ENCODE peak calls at places on chromosome 13, in four cellular contexts. One of them, this sample, is unnamed.
A peak's percentile ranks its signal among the peaks of the same experiment; 100 is the strongest.

GRCh38 chr13:95601906-95602305 is 42.6 kb downstream of the DZIP1 start:
- DNase-seq in H1: no peak
- DNase-seq in mesendoderm: no peak
- DNase-seq in IMR-90: no peak
- DNase-seq in this sample: no peak

GRCh38 chr13:106709509-106709908 is 141.6 kb upstream of the ARGLU1 start:
- DNase-seq in mesendoderm: no peak
- DNase-seq in IMR-90: no peak
- DNase-seq in H1: no peak
- DNase-seq in this sample: no peak

GRCh38 chr13:95530178-95530577 is 22.3 kb upstream of the CLDN10 start:
- DNase-seq in H1: no peak
- DNase-seq in IMR-90: peak; percentile 5
- DNase-seq in mesendoderm: no peak
- DNase-seq in this sample: no peak

GRCh38 chr13:34038326-34039068 is 220.5 kb downstream of the RFC3 start:
- DNase-seq in mesendoderm: no peak
- DNase-seq in H1: no peak
- DNase-seq in IMR-90: no peak
- DNase-seq in this sample: no peak

GRCh38 chr13:43663474-43664090 is 123.2 kb downstream of the ENOX1 start:
- DNase-seq in H1: no peak
- DNase-seq in mesendoderm: no peak
- DNase-seq in IMR-90: peak; percentile 73
- DNase-seq in this sample: no peak

GRCh38 chr13:79995334-79995733 is 345.6 kb downstream of the SPRY2 start:
- DNase-seq in IMR-90: peak; percentile 85
- DNase-seq in mesendoderm: peak; percentile 92
- DNase-seq in H1: no peak
- DNase-seq in this sample: no peak

GRCh38 chr13:113245858-113246791 is 36.7 kb downstream of the CUL4A start:
- DNase-seq in IMR-90: peak; percentile 13
- DNase-seq in mesendoderm: peak; percentile 11
- DNase-seq in H1: no peak
- DNase-seq in this sample: no peak

GRCh38 chr13:65600702-65601101 is 1629.4 kb downstream of the PCDH9 start:
- DNase-seq in IMR-90: peak; percentile 78
- DNase-seq in H1: no peak
- DNase-seq in mesendoderm: no peak
- DNase-seq in this sample: no peak

GRCh38 chr13:98478134-98479129 is 98.5 kb downstream of the STK24 start:
- DNase-seq in H1: no peak
- DNase-seq in IMR-90: peak; percentile 36
- DNase-seq in mesendoderm: peak; percentile 88
- DNase-seq in this sample: peak; percentile 52

GRCh38 chr13:29292045-29292444 is 303.4 kb downstream of the SLC7A1 start:
- DNase-seq in mesendoderm: peak; percentile 82
- DNase-seq in H1: no peak
- DNase-seq in IMR-90: no peak
- DNase-seq in this sample: no peak

GRCh38 chr13:30808600-30808999 is 73.3 kb downstream of the ALOX5AP start:
- DNase-seq in IMR-90: no peak
- DNase-seq in H1: no peak
- DNase-seq in mesendoderm: no peak
- DNase-seq in this sample: no peak

GRCh38 chr13:110455941-110456340 is 105.6 kb downstream of the RAB20 start:
- DNase-seq in IMR-90: peak; percentile 61
- DNase-seq in H1: peak; percentile 84
- DNase-seq in mesendoderm: peak; percentile 99
- DNase-seq in this sample: peak; percentile 95

GRCh38 chr13:110454227-110454859 is 107.2 kb downstream of the RAB20 start:
- DNase-seq in mesendoderm: no peak
- DNase-seq in IMR-90: no peak
- DNase-seq in H1: no peak
- DNase-seq in this sample: no peak

GRCh38 chr13:110456550-110456949 is 105.0 kb downstream of the RAB20 start:
- DNase-seq in H1: no peak
- DNase-seq in mesendoderm: no peak
- DNase-seq in IMR-90: no peak
- DNase-seq in this sample: no peak

GRCh38 chr13:110454956-110455355 is 106.6 kb downstream of the RAB20 start:
- DNase-seq in H1: no peak
- DNase-seq in mesendoderm: no peak
- DNase-seq in IMR-90: no peak
- DNase-seq in this sample: no peak

DNA sequence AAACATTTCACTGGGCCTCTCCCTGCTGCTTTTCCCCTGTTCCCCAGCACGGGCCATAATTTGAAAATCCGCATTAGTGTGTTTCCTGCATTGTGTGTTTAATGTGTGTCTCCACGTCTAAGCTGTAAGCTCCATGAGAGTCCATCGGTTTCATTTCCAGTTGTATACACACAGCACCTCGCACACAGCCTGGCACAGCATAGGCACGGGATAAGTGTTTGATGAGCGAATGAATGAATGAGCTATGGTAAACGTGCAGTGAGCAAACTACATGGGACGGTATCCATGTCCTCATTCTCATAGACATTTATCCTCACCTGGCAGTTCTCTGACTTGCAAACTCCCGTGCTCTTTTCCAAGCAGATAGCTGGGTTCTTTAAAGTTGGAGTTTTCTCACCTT is 106.1 kb downstream of the RAB20 start:
- DNase-seq in IMR-90: no peak
- DNase-seq in mesendoderm: no peak
- DNase-seq in H1: no peak
- DNase-seq in this sample: no peak
- H3K56ac ChIP-seq in IMR-90: no peak overlapping the region
- H3K56ac ChIP-seq in mesendoderm: no peak overlapping the region
- H3K56ac ChIP-seq in H1: no peak overlapping the region
- H3K56ac ChIP-seq in this sample: no peak overlapping the region

DNA sequence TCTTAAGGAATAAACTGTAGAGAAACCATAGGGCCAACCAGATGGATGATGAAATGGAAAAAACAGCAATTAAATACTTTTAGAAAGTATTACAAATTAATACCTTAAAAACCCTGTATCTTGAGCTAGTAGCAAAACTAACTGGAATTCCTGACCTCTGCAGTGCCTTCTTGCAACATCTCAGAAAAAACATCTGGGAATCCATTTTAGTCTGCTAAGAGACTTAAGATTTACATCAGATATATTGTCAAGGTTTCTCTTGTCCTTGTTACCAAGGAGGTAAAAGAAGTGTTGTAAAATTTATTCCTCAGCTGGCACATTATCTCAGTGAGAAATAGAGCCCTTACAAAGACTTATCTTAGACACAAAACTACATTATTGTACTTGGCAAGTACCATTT is 18.5 kb downstream of the KCNRG start:
- DNase-seq in H1: no peak
- DNase-seq in IMR-90: peak; percentile 61
- DNase-seq in mesendoderm: no peak
- DNase-seq in this sample: no peak
- H3K56ac ChIP-seq in H1: no peak overlapping the region
- H3K56ac ChIP-seq in IMR-90: no peak overlapping the region
- H3K56ac ChIP-seq in mesendoderm: no peak overlapping the region
- H3K56ac ChIP-seq in this sample: no peak overlapping the region

DNA sequence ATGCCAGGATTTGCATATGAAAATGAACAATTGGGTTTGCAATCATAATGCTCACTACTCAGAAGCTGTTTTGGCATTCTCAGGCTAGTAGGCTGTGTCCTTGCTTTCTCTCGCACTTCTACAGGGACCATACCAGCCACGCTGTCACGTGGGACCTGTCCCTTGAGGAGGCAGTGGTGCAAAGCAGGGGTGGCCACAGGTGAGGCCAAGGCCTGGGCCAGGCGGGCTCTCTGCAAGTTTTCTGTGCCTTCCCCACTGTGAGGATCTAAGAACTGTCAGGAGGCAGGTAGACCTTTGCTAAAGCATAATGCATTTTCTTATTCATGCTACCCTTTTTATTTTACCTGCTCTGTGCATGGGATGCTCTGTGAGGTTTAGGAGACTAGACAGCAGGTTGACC is 89.4 kb upstream of the IRS2 start:
- DNase-seq in H1: no peak
- DNase-seq in IMR-90: no peak
- DNase-seq in mesendoderm: no peak
- DNase-seq in this sample: no peak
- H3K56ac ChIP-seq in H1: no peak overlapping the region
- H3K56ac ChIP-seq in IMR-90: no peak overlapping the region
- H3K56ac ChIP-seq in mesendoderm: no peak overlapping the region
- H3K56ac ChIP-seq in this sample: no peak overlapping the region

GRCh38 chr13:50320297-50320862 is 305.1 kb downstream of the KCNRG start:
- DNase-seq in IMR-90: peak; percentile 54
- DNase-seq in H1: no peak
- DNase-seq in mesendoderm: no peak
- DNase-seq in this sample: no peak

GRCh38 chr13:50322006-50322405 is 306.8 kb downstream of the KCNRG start:
- DNase-seq in H1: no peak
- DNase-seq in mesendoderm: no peak
- DNase-seq in IMR-90: no peak
- DNase-seq in this sample: no peak

GRCh38 chr13:50323440-50324070 is 308.3 kb downstream of the KCNRG start:
- DNase-seq in IMR-90: peak; percentile 96
- DNase-seq in H1: no peak
- DNase-seq in mesendoderm: no peak
- DNase-seq in this sample: no peak

GRCh38 chr13:50319603-50320296 is 304.5 kb downstream of the KCNRG start:
- DNase-seq in H1: no peak
- DNase-seq in mesendoderm: no peak
- DNase-seq in IMR-90: peak; percentile 29
- DNase-seq in this sample: no peak

GRCh38 chr13:50318887-50319286 is 303.6 kb downstream of the KCNRG start:
- DNase-seq in H1: no peak
- DNase-seq in IMR-90: no peak
- DNase-seq in mesendoderm: peak; percentile 48
- DNase-seq in this sample: no peak
- H3K56ac ChIP-seq in H1: no peak overlapping the region
- H3K56ac ChIP-seq in IMR-90: no peak overlapping the region
- H3K56ac ChIP-seq in mesendoderm: no peak overlapping the region
- H3K56ac ChIP-seq in this sample: no peak overlapping the region

DNA sequence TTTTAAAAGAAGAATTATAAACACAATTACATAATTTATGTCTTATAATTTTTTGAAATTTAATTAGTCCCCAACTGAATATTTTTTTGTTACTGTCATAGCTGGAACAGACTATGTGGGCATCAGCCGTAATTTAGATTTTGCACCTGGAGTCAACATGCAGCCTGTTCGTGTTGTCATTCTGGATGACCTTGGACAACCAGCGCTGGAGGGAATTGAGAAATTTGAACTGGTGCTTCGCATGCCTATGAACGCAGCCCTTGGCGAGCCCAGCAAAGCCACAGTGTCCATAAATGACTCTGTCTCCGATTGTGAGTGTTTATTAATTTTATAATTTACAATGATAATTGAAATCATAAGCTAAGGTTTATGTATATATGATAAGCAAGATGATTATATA is 142.3 kb downstream of the STOML3 start:
- DNase-seq in IMR-90: no peak
- DNase-seq in H1: no peak
- DNase-seq in mesendoderm: no peak
- DNase-seq in this sample: no peak
- H3K56ac ChIP-seq in IMR-90: no peak overlapping the region
- H3K56ac ChIP-seq in H1: no peak overlapping the region
- H3K56ac ChIP-seq in mesendoderm: no peak overlapping the region
- H3K56ac ChIP-seq in this sample: no peak overlapping the region

This sample was measured in H9.